ENCODE peak calls at places on chromosomes 6 and 20, in seven cellular contexts. H is CD8-positive, alpha-beta T cell; C is amygdala; B is cardiac fibroblast; Y is NCI-H187 treated with DMSO at 0.1 percent for 48 hours; V is C1 segment of cervical spinal cord; G is NCI-H510A treated with DMSO at 0.1 percent for 48 hours. S is an unnamed sample.

GRCh38 chr20:58219342-58219700 is 9.1 kb downstream of the ANKRD60 start:
- DNase-seq in C (no peak), B (peak), H (no peak), Y (no peak), V (no peak), G (no peak), S (no peak)

GRCh38 chr6:37314803-37315515 is 38.8 kb upstream of the RNF8 start:
- DNase-seq in G (peak), Y (peak), B (peak), C (no peak), H (peak), V (no peak), S (no peak)

GRCh38 chr6:52538921-52539354 is 37.9 kb downstream of the TRAM2 start:
- DNase-seq in B (peak), V (no peak), G (no peak), Y (no peak), C (no peak), H (no peak), S (no peak)

GRCh38 chr6:98944598-98945011 is 3.1 kb downstream of the FBXL4 start:
- DNase-seq in H (no peak), V (no peak), C (no peak), G (no peak), B (peak), Y (no peak), S (peak)

GRCh38 chr6:46989384-46989783 is 52.7 kb downstream of the ADGRF1 start:
- DNase-seq in B (no peak), Y (no peak), V (no peak), H (no peak), C (no peak), G (no peak), S (no peak)

GRCh38 chr6:5025911-5026819 is 22.3 kb upstream of the RPP40 start:
- DNase-seq in H (no peak), B (peak), V (peak), C (no peak), Y (peak), G (peak), S (peak)

GRCh38 chr6:170438402-170438753 is 114.7 kb downstream of the PSMB1 start:
- DNase-seq in H (no peak), B (peak), G (peak), V (no peak), C (peak), Y (peak), S (peak)

GRCh38 chr6:36443951-36444428 is 1.2 kb downstream of the KCTD20 start:
- DNase-seq in C (no peak), V (no peak), Y (no peak), B (peak), G (peak), H (peak), S (no peak)

GRCh38 chr20:63064745-63065711 is 58.3 kb upstream of the BHLHE23 start:
- DNase-seq in G (no peak), B (no peak), C (no peak), Y (no peak), V (no peak), H (no peak), S (no peak)

GRCh38 chr6:34515473-34516387 is 40.4 kb downstream of the SPDEF start:
- DNase-seq in B (no peak), H (no peak), Y (no peak), C (no peak), G (no peak), V (no peak), S (no peak)

GRCh38 chr6:39426057-39426592 is 103.6 kb upstream of the KCNK16 start:
- DNase-seq in B (peak), Y (no peak), G (no peak), H (no peak), C (no peak), V (no peak), S (no peak)

GRCh38 chr20:34834459-34834893 is 9.0 kb upstream of the NCOA6 start:
- DNase-seq in H (no peak), C (no peak), B (peak), G (peak), Y (no peak), V (no peak), S (peak)

GRCh38 chr20:51447097-51447764 is 95.3 kb downstream of the NFATC2 start:
- DNase-seq in G (no peak), C (no peak), Y (no peak), V (no peak), H (no peak), B (peak), S (no peak)

GRCh38 chr6:143325379-143326140 is 124.9 kb downstream of the ADAT2 start:
- DNase-seq in B (peak), C (no peak), Y (no peak), H (no peak), G (no peak), V (no peak), S (no peak)

GRCh38 chr6:28258877-28259777 is at the start of gene NKAPL:
- DNase-seq in B (peak), C (peak), H (peak), G (no peak), V (peak), Y (no peak), S (no peak)

GRCh38 chr6:26272171-26272631 is 92.8 kb upstream of the BTN3A2 start:
- DNase-seq in H (peak), V (no peak), B (no peak), Y (no peak), C (no peak), G (no peak), S (peak)

GRCh38 chr20:61864481-61864880 is 201.2 kb downstream of the TAF4 start:
- DNase-seq in C (no peak), H (no peak), V (no peak), G (no peak), Y (no peak), B (no peak), S (no peak)

GRCh38 chr6:36928547-36928918 is 26.0 kb upstream of the PI16 start:
- DNase-seq in B (no peak), V (no peak), Y (no peak), C (no peak), G (peak), H (no peak), S (no peak)

GRCh38 chr6:11615214-11615602 is 77.7 kb downstream of the TMEM170B start:
- DNase-seq in B (peak), G (no peak), H (no peak), V (no peak), Y (no peak), C (no peak), S (no peak)

GRCh38 chr20:1490643-1491042 is 577 bp downstream of the SIRPB2 start:
- DNase-seq in Y (no peak), B (no peak), G (no peak), C (no peak), V (no peak), H (no peak), S (no peak)

GRCh38 chr20:53738039-53738944 is 144.7 kb upstream of the ZNF217 start:
- DNase-seq in B (peak), V (peak), C (no peak), Y (peak), H (no peak), G (peak), S (no peak)

GRCh38 chr20:13683833-13684232 is 45.1 kb upstream of the TASP1 start:
- DNase-seq in C (no peak), B (no peak), V (no peak), Y (no peak), H (no peak), G (no peak), S (no peak)

GRCh38 chr6:38259736-38260135 is 380.0 kb downstream of the BTBD9 start:
- DNase-seq in G (no peak), H (no peak), C (no peak), B (peak), Y (no peak), V (no peak), S (no peak)

GRCh38 chr20:17197041-17197440 is 29.8 kb upstream of the PCSK2 start:
- DNase-seq in G (no peak), Y (no peak), H (no peak), B (no peak), V (no peak), C (no peak), S (no peak)

GRCh38 chr6:81144346-81144745 is 608.1 kb downstream of the TENT5A start:
- DNase-seq in C (no peak), G (no peak), V (no peak), B (no peak), H (no peak), Y (no peak), S (no peak)

GRCh38 chr6:118706702-118707101 is 55.3 kb upstream of the CEP85L start:
- DNase-seq in C (no peak), Y (no peak), G (no peak), V (no peak), B (no peak), H (no peak), S (no peak)

GRCh38 chr6:89372506-89372901 is 20.0 kb upstream of the UBE2J1 start:
- DNase-seq in H (peak), V (no peak), G (peak), C (no peak), B (no peak), Y (no peak), S (peak)

GRCh38 chr6:95431637-95432228 is 145.6 kb upstream of the MANEA start:
- DNase-seq in V (no peak), G (peak), H (peak), C (no peak), B (peak), Y (peak), S (peak)

GRCh38 chr6:27684264-27685211 is 211.6 kb upstream of the ZNF184 start:
- DNase-seq in C (no peak), H (peak), V (no peak), Y (no peak), G (peak), B (peak), S (no peak)

GRCh38 chr6:69974193-69974592 is 107.8 kb downstream of the COL19A1 start:
- DNase-seq in B (peak), G (peak), Y (peak), H (no peak), C (no peak), V (no peak), S (peak)